ENCODE peak calls at places on chromosome 12, in four cellular contexts. C, E, B and P are unnamed samples.

GRCh38 chr12:51190820-51191219 is 17.9 kb upstream of the TFCP2 start:
- DNase-seq in C (no peak), E (no peak), B (no peak), P (no peak)

GRCh38 chr12:116863275-116863767 is 17.9 kb downstream of the HRK start:
- DNase-seq in C (peak), E (peak), B (no peak), P (peak)

GRCh38 chr12:52229836-52230343 is 3.2 kb upstream of the KRT7 start:
- DNase-seq in C (no peak), E (no peak), B (no peak), P (no peak)

GRCh38 chr12:2795291-2796186 is 769 bp downstream of the FKBP4 start:
- DNase-seq in C (peak), E (peak), B (peak), P (peak)

GRCh38 chr12:111311011-111311410 is 57.9 kb downstream of the PHETA1 start:
- DNase-seq in C (no peak), E (no peak), B (no peak), P (no peak)

GRCh38 chr12:104223599-104224168 is 8.1 kb downstream of the TXNRD1 start:
- DNase-seq in C (peak), E (no peak), B (no peak), P (no peak)

GRCh38 chr12:102063066-102063465 is 1.3 kb upstream of the WASHC3 start:
- DNase-seq in C (peak), E (no peak), B (no peak), P (no peak)

GRCh38 chr12:121748571-121749265 is 36.2 kb downstream of the TMEM120B start:
- DNase-seq in C (peak), E (peak), B (peak), P (peak)

GRCh38 chr12:23098110-23099049 is 473.4 kb downstream of the ETNK1 start:
- DNase-seq in C (no peak), E (peak), B (no peak), P (no peak)